ENCODE peak calls at places on chromosomes 13 and 19, in four cellular contexts. D is cardiac fibroblast, B is astrocyte of the spinal cord, M is progenitor cell of endocrine pancreas. S is an unnamed sample.

GRCh38 chr13:113121928-113122420 is 625 bp upstream of the F10 start:
- DNase-seq in D (no peak), B (no peak), M (no peak), S (no peak)

GRCh38 chr19:45016388-45017314 is 15.4 kb downstream of the RELB start:
- DNase-seq in D (peak), B (peak), M (peak), S (peak)

GRCh38 chr19:47157455-47158321 is 27.1 kb downstream of the SAE1 start:
- DNase-seq in D (peak), B (peak), M (peak), S (peak)

GRCh38 chr13:108322206-108322824 is 52.8 kb downstream of the TNFSF13B start:
- DNase-seq in D (peak), B (peak), M (no peak), S (no peak)

GRCh38 chr13:76632388-76633044 is 253.7 kb downstream of the KCTD12 start:
- DNase-seq in D (no peak), B (no peak), M (peak), S (no peak)

GRCh38 chr13:61466280-61466679 is 50.6 kb upstream of the PCDH20 start:
- DNase-seq in D (no peak), B (no peak), M (no peak), S (no peak)

GRCh38 chr19:47623921-47624391 is 15.0 kb downstream of the BICRA start:
- DNase-seq in D (no peak), B (no peak), M (no peak), S (no peak)

GRCh38 chr19:42113641-42114348 is 18.5 kb downstream of the POU2F2 start:
- DNase-seq in D (peak), B (peak), M (no peak), S (no peak)

GRCh38 chr13:49100637-49101570 is 119.2 kb upstream of the MLNR start:
- DNase-seq in D (no peak), B (no peak), M (no peak), S (no peak)

GRCh38 chr19:33125929-33126388 is 6.0 kb upstream of the WDR88 start:
- DNase-seq in D (peak), B (peak), M (no peak), S (peak)

GRCh38 chr13:102729560-102730275 is 34.9 kb upstream of the METTL21C start:
- DNase-seq in D (peak), B (peak), M (no peak), S (no peak)

GRCh38 chr13:30133554-30133912 is 173.8 kb downstream of the KATNAL1 start:
- DNase-seq in D (no peak), B (no peak), M (no peak), S (no peak)

GRCh38 chr13:43377955-43378354 is 354.6 kb downstream of the DNAJC15 start:
- DNase-seq in D (peak), B (peak), M (no peak), S (no peak)

GRCh38 chr19:17618919-17619318 is 63.5 kb downstream of the COLGALT1 start:
- DNase-seq in D (no peak), B (no peak), M (no peak), S (no peak)

GRCh38 chr19:46731584-46731983 is 14.3 kb upstream of the FKRP start:
- DNase-seq in D (peak), B (no peak), M (no peak), S (no peak)

GRCh38 chr13:32314271-32314967 is 744 bp downstream of the ZAR1L start:
- DNase-seq in D (no peak), B (no peak), M (no peak), S (no peak)

GRCh38 chr13:114049026-114049425 is 75.2 kb upstream of the C13orf46 start:
- DNase-seq in D (no peak), B (no peak), M (no peak), S (no peak)

GRCh38 chr19:35363711-35364425 is 5.6 kb downstream of the FFAR3 start:
- DNase-seq in D (no peak), B (no peak), M (no peak), S (no peak)

GRCh38 chr19:8640402-8641004 is 10.1 kb downstream of the NFILZ start:
- DNase-seq in D (peak), B (no peak), M (no peak), S (no peak)

GRCh38 chr19:771332-771785 is 20.4 kb downstream of the MISP start:
- DNase-seq in D (peak), B (peak), M (no peak), S (peak)

GRCh38 chr19:1513492-1514294 is 874 bp upstream of the ADAMTSL5 start:
- DNase-seq in D (peak), B (no peak), M (no peak), S (no peak)

GRCh38 chr13:113159701-113160100 is 1.3 kb downstream of the PROZ start:
- DNase-seq in D (no peak), B (no peak), M (no peak), S (no peak)

GRCh38 chr13:27171244-27171829 is at the start of gene USP12:
- DNase-seq in D (no peak), B (no peak), M (peak), S (peak)

GRCh38 chr19:39941615-39942507 is 7.4 kb upstream of the FCGBP start:
- DNase-seq in D (peak), B (peak), M (no peak), S (no peak)

GRCh38 chr19:409515-410242 is 732 bp upstream of the C2CD4C start:
- DNase-seq in D (no peak), B (no peak), M (no peak), S (no peak)

GRCh38 chr13:74361274-74361673 is 227.1 kb upstream of the KLF12 start:
- DNase-seq in D (no peak), B (no peak), M (no peak), S (no peak)

GRCh38 chr19:35328851-35329285 is at the start of gene CD22:
- DNase-seq in D (no peak), B (no peak), M (no peak), S (no peak)

GRCh38 chr13:56861472-56861871 is 279.2 kb upstream of the PRR20A start:
- DNase-seq in D (peak), B (peak), M (no peak), S (no peak)

GRCh38 chr19:982567-983170 is 1.5 kb upstream of the WDR18 start:
- DNase-seq in D (peak), B (peak), M (peak), S (peak)

GRCh38 chr19:35168261-35168660 is 13.7 kb downstream of the FXYD5 start:
- DNase-seq in D (no peak), B (no peak), M (no peak), S (no peak)

GRCh38 chr13:75485286-75486062 is 3.5 kb upstream of the TBC1D4 start:
- DNase-seq in D (peak), B (peak), M (no peak), S (no peak)

GRCh38 chr19:29724102-29724641 is 9.1 kb upstream of the C19orf12 start:
- DNase-seq in D (peak), B (peak), M (no peak), S (peak)

GRCh38 chr19:58305932-58306323 is 751 bp downstream of the ERVK3-1 start:
- DNase-seq in D (no peak), B (peak), M (no peak), S (no peak)

GRCh38 chr13:75656590-75656989 is 20.5 kb downstream of the LMO7 start:
- DNase-seq in D (peak), B (peak), M (no peak), S (no peak)

GRCh38 chr13:33838567-33839131 is 20.7 kb downstream of the RFC3 start:
- DNase-seq in D (peak), B (no peak), M (no peak), S (no peak)

GRCh38 chr13:74825170-74825948 is 656.6 kb downstream of the TBC1D4 start:
- DNase-seq in D (peak), B (peak), M (no peak), S (no peak)

GRCh38 chr13:60352644-60353043 is 44.4 kb upstream of the TDRD3 start:
- DNase-seq in D (no peak), B (no peak), M (no peak), S (no peak)

GRCh38 chr19:12521996-12522395 is 29.3 kb downstream of the ZNF564 start:
- DNase-seq in D (no peak), B (no peak), M (no peak), S (no peak)
- TF ChIP-seq CTCF in D (no peak), B (no peak), M (no peak), S (peak)

DNA sequence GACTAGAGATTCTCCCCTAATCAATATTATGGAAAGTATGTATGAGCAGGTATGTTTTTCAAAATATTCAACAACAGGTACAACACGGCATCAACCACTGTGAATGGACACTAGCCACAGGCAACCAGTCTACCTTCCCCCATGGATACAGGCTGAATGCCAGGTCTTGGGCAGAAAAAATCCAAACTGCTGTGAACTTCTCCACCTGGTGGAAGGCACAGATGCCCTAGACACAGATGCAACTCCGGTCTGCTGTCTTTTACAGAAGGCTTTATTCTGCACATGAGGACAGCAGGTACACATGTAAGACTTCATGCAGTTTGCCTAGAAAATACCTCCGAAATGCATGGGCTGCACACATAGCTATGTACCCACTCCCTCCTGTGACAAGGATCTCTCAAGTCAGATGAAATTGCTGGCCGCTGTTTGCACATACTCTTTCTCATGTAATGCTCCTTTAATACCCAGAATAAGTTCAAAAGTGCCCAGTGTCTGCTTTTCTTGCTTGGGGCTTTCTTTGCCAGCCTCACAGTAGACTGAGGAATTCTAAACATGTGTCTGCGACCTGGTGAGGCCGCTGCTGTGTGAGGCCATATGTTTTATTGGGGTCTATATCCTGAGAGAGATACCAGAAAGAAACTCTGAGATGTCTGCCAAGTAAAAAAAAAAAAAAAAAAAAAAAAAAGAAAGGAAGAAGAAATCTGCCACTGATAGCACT is 325.9 kb downstream of the FOXO1 start:
- DNase-seq in D (no peak), B (no peak), M (no peak), S (no peak)
- TF ChIP-seq CTCF in D (peak), B (no peak), M (no peak), S (no peak)

DNA sequence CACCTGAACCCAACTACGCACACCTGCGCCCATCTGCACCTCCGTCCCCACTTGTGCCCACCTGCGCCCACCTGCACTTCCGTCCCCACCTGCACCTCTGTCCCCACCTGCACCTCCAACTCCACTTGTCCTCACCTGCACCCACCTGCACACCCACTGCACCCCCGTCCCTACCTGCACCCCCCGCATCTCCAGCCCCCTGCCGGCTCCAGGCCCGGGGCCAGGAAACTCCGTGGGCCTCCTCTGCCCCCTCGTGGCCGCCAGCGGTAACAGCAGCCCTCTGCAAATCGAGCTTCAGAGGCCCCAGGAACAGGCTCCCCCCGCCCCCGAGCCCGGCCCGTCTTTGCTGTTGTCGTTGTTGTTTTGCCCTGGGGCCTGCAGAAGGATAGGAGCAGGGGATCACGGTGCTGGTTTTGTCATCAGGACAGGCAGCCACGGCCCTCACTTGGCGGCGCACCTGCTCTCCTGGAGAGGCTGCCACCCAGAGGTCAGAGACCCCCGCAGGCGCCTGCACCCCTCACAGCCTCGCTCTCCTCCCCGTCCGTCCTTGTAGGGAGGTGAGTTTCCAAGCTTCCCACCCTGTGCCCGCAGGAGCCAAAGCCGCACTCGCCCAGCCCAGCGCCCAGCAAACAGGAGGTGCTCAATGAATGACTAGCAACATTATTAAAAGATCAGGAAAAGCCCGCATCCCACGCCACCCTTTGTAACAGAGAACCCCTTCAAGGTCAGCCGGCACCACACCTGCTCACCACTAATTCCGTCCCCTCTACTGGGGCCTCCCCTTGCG is 65.4 kb downstream of the GNG7 start:
- DNase-seq in D (peak), B (peak), M (peak), S (peak)
- TF ChIP-seq CTCF in D (peak), B (peak), M (peak), S (peak)

DNA sequence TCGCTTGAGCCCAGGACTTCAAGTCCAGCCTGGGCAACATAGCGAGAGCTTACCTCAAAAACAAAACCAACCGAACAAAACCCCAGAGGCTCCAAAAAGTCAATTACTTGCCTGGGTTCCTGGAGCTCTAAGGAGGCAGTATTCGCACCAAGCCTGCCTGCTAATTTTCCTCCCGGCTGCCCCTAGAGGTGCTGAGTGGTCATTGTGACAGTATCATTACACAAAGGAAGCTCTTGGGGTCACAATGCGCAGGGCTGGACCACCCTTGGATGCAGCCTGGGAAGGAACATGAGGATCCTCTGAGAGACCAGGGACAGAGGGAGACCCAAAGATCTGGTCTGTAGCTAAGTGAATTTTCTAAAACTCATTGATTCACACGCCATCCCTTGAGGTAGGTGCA is 8.5 kb upstream of the PEX11G start:
- DNase-seq in D (no peak), B (no peak), M (no peak), S (no peak)
- TF ChIP-seq CTCF in D (peak), B (peak), M (peak), S (peak)

GRCh38 chr13:35840991-35841604 is 290.1 kb downstream of the DCLK1 start:
- DNase-seq in D (peak), B (no peak), M (no peak), S (no peak)
- TF ChIP-seq CTCF in D (no peak), B (no peak), M (no peak), S (no peak)

GRCh38 chr19:16069813-16070365 is 6.4 kb upstream of the TPM4 start:
- DNase-seq in D (no peak), B (no peak), M (no peak), S (no peak)

GRCh38 chr19:16071072-16071691 is 5.1 kb upstream of the TPM4 start:
- DNase-seq in D (no peak), B (no peak), M (no peak), S (no peak)

GRCh38 chr19:16073481-16073880 is 2.8 kb upstream of the TPM4 start:
- DNase-seq in D (no peak), B (no peak), M (no peak), S (no peak)

GRCh38 chr19:16068696-16069259 is 7.5 kb upstream of the TPM4 start:
- DNase-seq in D (no peak), B (no peak), M (no peak), S (no peak)

GRCh38 chr19:16070366-16070990 is 5.8 kb upstream of the TPM4 start:
- DNase-seq in D (no peak), B (no peak), M (no peak), S (no peak)
- TF ChIP-seq CTCF in D (no peak), B (no peak), M (no peak), S (no peak)

DNA sequence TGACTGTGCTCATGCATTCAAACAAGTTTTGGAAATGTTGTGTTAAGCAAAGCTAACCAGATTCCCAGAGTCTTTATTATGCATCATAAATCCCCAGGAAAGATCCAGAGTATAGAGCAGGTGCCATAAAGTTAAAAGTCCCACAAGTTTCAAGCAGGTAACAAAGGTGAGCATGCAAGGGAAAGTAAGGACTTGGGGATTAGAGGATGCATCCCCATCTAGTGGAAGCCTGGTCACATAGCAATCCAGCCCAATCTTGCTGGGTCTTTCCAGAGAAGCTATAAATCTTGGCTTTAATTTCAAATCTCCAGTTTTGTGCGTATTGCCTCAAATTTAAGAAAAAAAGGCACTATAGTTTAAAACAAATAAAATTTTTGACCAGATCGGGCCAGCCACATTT is 72.7 kb downstream of the ZNF254 start:
- DNase-seq in D (peak), B (no peak), M (no peak), S (no peak)
- TF ChIP-seq CTCF in D (peak), B (peak), M (no peak), S (peak)

GRCh38 chr13:31236211-31236786 is 36.5 kb downstream of the B3GLCT start:
- DNase-seq in D (peak), B (peak), M (no peak), S (no peak)

GRCh38 chr13:31234729-31235128 is 35.0 kb downstream of the B3GLCT start:
- DNase-seq in D (peak), B (no peak), M (no peak), S (no peak)
- TF ChIP-seq CTCF in D (peak), B (peak), M (peak), S (peak)

GRCh38 chr19:38769635-38770211 is 3.6 kb downstream of the LGALS7 start:
- DNase-seq in D (peak), B (peak), M (peak), S (peak)
- TF ChIP-seq CTCF in D (peak), B (peak), M (peak), S (peak)